ENCODE peak calls at places on chromosomes 12 and 14, in seven cellular contexts. One of them, this sample, is unnamed.

GRCh38 chr12:49843871-49844437 is 1.0 kb upstream of the BCDIN3D start:
- DNase-seq in stomach: no peak
- DNase-seq in K562: no peak
- DNase-seq in HCT116: no peak
- DNase-seq in esophagus muscularis mucosa: no peak
- DNase-seq in endothelial cell of umbilical vein: no peak
- DNase-seq in GM23338: no peak
- DNase-seq in this sample: no peak

GRCh38 chr14:65179918-65180724 is 77.8 kb upstream of the MAX start:
- DNase-seq in K562: no peak
- DNase-seq in endothelial cell of umbilical vein: peak; percentile 46
- DNase-seq in esophagus muscularis mucosa: no peak
- DNase-seq in HCT116: peak; percentile 38
- DNase-seq in stomach: peak; percentile 67
- DNase-seq in GM23338: no peak
- DNase-seq in this sample: no peak

GRCh38 chr12:56637621-56638020 is 7.5 kb upstream of the BAZ2A start:
- DNase-seq in GM23338: no peak
- DNase-seq in HCT116: no peak
- DNase-seq in K562: no peak
- DNase-seq in endothelial cell of umbilical vein: no peak
- DNase-seq in esophagus muscularis mucosa: no peak
- DNase-seq in stomach: no peak
- DNase-seq in this sample: no peak

GRCh38 chr12:114888458-114888857 is 204.5 kb upstream of the TBX3 start:
- DNase-seq in endothelial cell of umbilical vein: no peak
- DNase-seq in HCT116: no peak
- DNase-seq in GM23338: no peak
- DNase-seq in K562: no peak
- DNase-seq in stomach: no peak
- DNase-seq in esophagus muscularis mucosa: no peak
- DNase-seq in this sample: no peak

GRCh38 chr14:60331201-60332045 is 82.4 kb downstream of the PPM1A start:
- DNase-seq in endothelial cell of umbilical vein: peak; percentile 78
- DNase-seq in esophagus muscularis mucosa: no peak
- DNase-seq in HCT116: peak; percentile 67
- DNase-seq in GM23338: peak; percentile 96
- DNase-seq in stomach: peak; percentile 73
- DNase-seq in K562: peak; percentile 54
- DNase-seq in this sample: peak; percentile 43

GRCh38 chr12:47652491-47653234 is 53.2 kb downstream of the RPAP3 start:
- DNase-seq in GM23338: peak; percentile 15
- DNase-seq in endothelial cell of umbilical vein: no peak
- DNase-seq in HCT116: no peak
- DNase-seq in esophagus muscularis mucosa: no peak
- DNase-seq in stomach: no peak
- DNase-seq in K562: no peak
- DNase-seq in this sample: no peak

GRCh38 chr14:96352708-96353107 is 10.4 kb downstream of the ATG2B start:
- DNase-seq in esophagus muscularis mucosa: no peak
- DNase-seq in HCT116: no peak
- DNase-seq in K562: no peak
- DNase-seq in endothelial cell of umbilical vein: no peak
- DNase-seq in stomach: no peak
- DNase-seq in GM23338: no peak
- DNase-seq in this sample: no peak

GRCh38 chr12:30764251-30764650 is 9.5 kb upstream of the CAPRIN2 start:
- DNase-seq in HCT116: no peak
- DNase-seq in esophagus muscularis mucosa: no peak
- DNase-seq in K562: no peak
- DNase-seq in GM23338: no peak
- DNase-seq in endothelial cell of umbilical vein: no peak
- DNase-seq in stomach: no peak
- DNase-seq in this sample: no peak

GRCh38 chr14:44316647-44317432 is 190.2 kb downstream of the FSCB start:
- DNase-seq in HCT116: peak; percentile 86
- DNase-seq in stomach: no peak
- DNase-seq in esophagus muscularis mucosa: no peak
- DNase-seq in K562: peak; percentile 29
- DNase-seq in GM23338: no peak
- DNase-seq in endothelial cell of umbilical vein: peak; percentile 47
- DNase-seq in this sample: peak; percentile 57

GRCh38 chr14:77970646-77971045 is 170.7 kb downstream of the ADCK1 start:
- DNase-seq in GM23338: no peak
- DNase-seq in K562: no peak
- DNase-seq in endothelial cell of umbilical vein: no peak
- DNase-seq in HCT116: no peak
- DNase-seq in stomach: no peak
- DNase-seq in esophagus muscularis mucosa: no peak
- DNase-seq in this sample: no peak

GRCh38 chr12:68231707-68232106 is 6.1 kb upstream of the IL26 start:
- DNase-seq in esophagus muscularis mucosa: no peak
- DNase-seq in K562: no peak
- DNase-seq in GM23338: no peak
- DNase-seq in HCT116: no peak
- DNase-seq in endothelial cell of umbilical vein: no peak
- DNase-seq in stomach: no peak
- DNase-seq in this sample: no peak

GRCh38 chr12:115438314-115438713 is 754.3 kb upstream of the TBX3 start:
- DNase-seq in esophagus muscularis mucosa: peak; percentile 74
- DNase-seq in GM23338: no peak
- DNase-seq in endothelial cell of umbilical vein: no peak
- DNase-seq in stomach: no peak
- DNase-seq in HCT116: no peak
- DNase-seq in K562: no peak
- DNase-seq in this sample: no peak

GRCh38 chr14:92647499-92648279 is 100.7 kb downstream of the LGMN start:
- DNase-seq in endothelial cell of umbilical vein: no peak
- DNase-seq in K562: no peak
- DNase-seq in esophagus muscularis mucosa: no peak
- DNase-seq in stomach: no peak
- DNase-seq in GM23338: no peak
- DNase-seq in HCT116: no peak
- DNase-seq in this sample: no peak

GRCh38 chr12:94074970-94075695 is 73.2 kb upstream of the PLXNC1 start:
- DNase-seq in esophagus muscularis mucosa: no peak
- DNase-seq in endothelial cell of umbilical vein: peak; percentile 28
- DNase-seq in K562: peak; percentile 23
- DNase-seq in HCT116: peak; percentile 34
- DNase-seq in stomach: peak; percentile 29
- DNase-seq in GM23338: peak; percentile 77
- DNase-seq in this sample: no peak

GRCh38 chr14:75685910-75686309 is 24.9 kb downstream of the TTLL5 start:
- DNase-seq in K562: no peak
- DNase-seq in HCT116: no peak
- DNase-seq in stomach: no peak
- DNase-seq in GM23338: no peak
- DNase-seq in esophagus muscularis mucosa: no peak
- DNase-seq in endothelial cell of umbilical vein: no peak
- DNase-seq in this sample: no peak

GRCh38 chr14:75279153-75279738 is 618 bp downstream of the FOS start:
- DNase-seq in stomach: no peak
- DNase-seq in esophagus muscularis mucosa: no peak
- DNase-seq in K562: peak; percentile 35
- DNase-seq in endothelial cell of umbilical vein: peak; percentile 58
- DNase-seq in HCT116: no peak
- DNase-seq in GM23338: peak; percentile 46
- DNase-seq in this sample: no peak

GRCh38 chr12:105469182-105469581 is 138.7 kb downstream of the C12orf75 start:
- DNase-seq in HCT116: no peak
- DNase-seq in esophagus muscularis mucosa: no peak
- DNase-seq in K562: no peak
- DNase-seq in stomach: no peak
- DNase-seq in endothelial cell of umbilical vein: no peak
- DNase-seq in GM23338: no peak
- DNase-seq in this sample: no peak

GRCh38 chr14:92737206-92737605 is 11.2 kb downstream of the LGMN start:
- DNase-seq in K562: no peak
- DNase-seq in endothelial cell of umbilical vein: no peak
- DNase-seq in HCT116: no peak
- DNase-seq in GM23338: no peak
- DNase-seq in stomach: no peak
- DNase-seq in esophagus muscularis mucosa: no peak
- DNase-seq in this sample: no peak

GRCh38 chr14:79468491-79468890 is 742.8 kb downstream of the DIO2 start:
- DNase-seq in esophagus muscularis mucosa: no peak
- DNase-seq in GM23338: no peak
- DNase-seq in K562: no peak
- DNase-seq in stomach: no peak
- DNase-seq in endothelial cell of umbilical vein: no peak
- DNase-seq in HCT116: no peak
- DNase-seq in this sample: no peak

GRCh38 chr12:95637471-95638155 is 86.3 kb upstream of the USP44 start:
- DNase-seq in endothelial cell of umbilical vein: peak; percentile 100
- DNase-seq in stomach: no peak
- DNase-seq in GM23338: no peak
- DNase-seq in esophagus muscularis mucosa: no peak
- DNase-seq in HCT116: no peak
- DNase-seq in K562: no peak
- DNase-seq in this sample: no peak

GRCh38 chr12:128098725-128099124 is 168.2 kb upstream of the TMEM132C start:
- DNase-seq in HCT116: no peak
- DNase-seq in esophagus muscularis mucosa: no peak
- DNase-seq in K562: no peak
- DNase-seq in GM23338: no peak
- DNase-seq in stomach: no peak
- DNase-seq in endothelial cell of umbilical vein: no peak
- DNase-seq in this sample: no peak

DNA sequence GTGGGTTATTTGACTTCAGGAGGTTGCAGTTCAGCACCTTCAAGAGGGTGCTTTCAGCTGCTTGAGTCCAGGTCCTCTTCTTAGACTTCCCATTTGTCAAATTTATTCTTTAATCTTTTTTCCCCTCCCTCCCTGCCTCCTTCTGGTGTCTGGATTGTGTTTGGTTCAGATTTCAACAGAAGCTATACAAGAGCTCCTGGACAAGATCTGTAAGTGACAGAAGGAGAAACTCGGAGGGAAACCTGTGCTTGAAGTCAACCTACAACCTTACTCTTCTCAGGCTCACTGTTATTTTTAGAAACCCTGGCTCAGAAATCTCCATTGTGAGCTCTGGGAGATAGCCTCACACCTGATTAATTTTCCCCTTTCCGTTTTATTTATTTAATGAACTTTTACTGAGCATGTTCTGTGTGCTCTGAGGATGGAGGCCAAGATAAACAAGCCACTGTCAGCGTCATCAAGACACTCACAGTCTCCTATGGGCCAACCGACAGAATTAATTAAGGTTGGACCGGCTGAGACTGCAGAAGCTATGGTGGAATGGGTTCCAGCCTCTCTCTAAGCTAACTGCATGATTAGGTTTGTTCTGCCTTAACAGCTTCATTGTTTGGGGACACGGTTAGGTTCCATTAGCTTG is 13.4 kb downstream of the PDE1B start:
- DNase-seq in GM23338: no peak
- DNase-seq in esophagus muscularis mucosa: no peak
- DNase-seq in endothelial cell of umbilical vein: no peak
- DNase-seq in stomach: no peak
- DNase-seq in K562: no peak
- DNase-seq in HCT116: no peak
- DNase-seq in this sample: no peak
- TF ChIP-seq POLR2AphosphoS5 in GM23338: no peak
- TF ChIP-seq POLR2AphosphoS5 in esophagus muscularis mucosa: peak; percentile 67
- TF ChIP-seq POLR2AphosphoS5 in endothelial cell of umbilical vein: no peak
- TF ChIP-seq POLR2AphosphoS5 in stomach: no peak
- TF ChIP-seq POLR2AphosphoS5 in K562: no peak
- TF ChIP-seq POLR2AphosphoS5 in HCT116: no peak
- TF ChIP-seq POLR2AphosphoS5 in this sample: no peak

GRCh38 chr12:124910561-124911478 is 3.6 kb downstream of the UBC start:
- DNase-seq in esophagus muscularis mucosa: no peak
- DNase-seq in stomach: no peak
- DNase-seq in HCT116: no peak
- DNase-seq in endothelial cell of umbilical vein: no peak
- DNase-seq in K562: no peak
- DNase-seq in GM23338: peak; percentile 39
- DNase-seq in this sample: no peak
- TF ChIP-seq POLR2AphosphoS5 in esophagus muscularis mucosa: peak; percentile 68
- TF ChIP-seq POLR2AphosphoS5 in stomach: peak; percentile 82
- TF ChIP-seq POLR2AphosphoS5 in HCT116: peak; percentile 86
- TF ChIP-seq POLR2AphosphoS5 in endothelial cell of umbilical vein: no peak
- TF ChIP-seq POLR2AphosphoS5 in K562: peak; percentile 92
- TF ChIP-seq POLR2AphosphoS5 in GM23338: peak; percentile 31
- TF ChIP-seq POLR2AphosphoS5 in this sample: peak; percentile 85

GRCh38 chr12:24586293-24586692 is 362.6 kb downstream of the BCAT1 start:
- DNase-seq in esophagus muscularis mucosa: no peak
- DNase-seq in endothelial cell of umbilical vein: no peak
- DNase-seq in GM23338: no peak
- DNase-seq in stomach: no peak
- DNase-seq in K562: no peak
- DNase-seq in HCT116: no peak
- DNase-seq in this sample: no peak

GRCh38 chr12:24596768-24597388 is 352.0 kb downstream of the BCAT1 start:
- DNase-seq in GM23338: peak; percentile 74
- DNase-seq in K562: peak; percentile 17
- DNase-seq in esophagus muscularis mucosa: no peak
- DNase-seq in HCT116: no peak
- DNase-seq in stomach: no peak
- DNase-seq in endothelial cell of umbilical vein: peak; percentile 60
- DNase-seq in this sample: peak; percentile 51

GRCh38 chr12:24595652-24596235 is 353.2 kb downstream of the BCAT1 start:
- DNase-seq in esophagus muscularis mucosa: no peak
- DNase-seq in K562: peak; percentile 22
- DNase-seq in stomach: no peak
- DNase-seq in GM23338: peak; percentile 62
- DNase-seq in endothelial cell of umbilical vein: no peak
- DNase-seq in HCT116: no peak
- DNase-seq in this sample: no peak

GRCh38 chr12:24592048-24592447 is 356.9 kb downstream of the BCAT1 start:
- DNase-seq in K562: no peak
- DNase-seq in esophagus muscularis mucosa: no peak
- DNase-seq in GM23338: no peak
- DNase-seq in HCT116: no peak
- DNase-seq in endothelial cell of umbilical vein: no peak
- DNase-seq in stomach: no peak
- DNase-seq in this sample: no peak

DNA sequence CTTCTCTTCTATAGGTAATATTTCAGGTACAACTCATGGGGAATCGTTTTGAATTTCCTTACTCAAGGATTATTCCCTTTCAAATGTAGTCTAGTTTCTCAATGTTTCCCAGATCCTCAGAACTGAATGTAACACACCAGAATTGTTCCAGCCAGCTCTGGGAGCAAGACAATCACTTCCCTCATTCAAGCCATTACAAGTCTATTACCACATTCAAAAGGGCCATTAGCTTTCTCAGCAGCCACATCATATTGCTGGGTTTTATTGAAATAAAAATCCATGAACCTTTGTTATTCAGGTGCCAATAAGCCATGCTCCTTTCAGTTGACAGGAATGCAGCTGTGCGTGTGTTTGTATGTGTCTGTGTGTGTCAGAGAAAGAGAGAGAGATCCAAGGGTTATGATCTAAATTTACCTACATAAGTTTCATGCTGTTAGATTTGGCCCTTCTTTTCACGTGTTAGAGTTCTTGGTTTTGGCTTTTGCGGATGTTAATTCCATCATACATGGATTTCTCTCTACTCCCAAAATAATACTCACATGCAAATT is 357.7 kb downstream of the BCAT1 start:
- DNase-seq in GM23338: peak; percentile 34
- DNase-seq in esophagus muscularis mucosa: no peak
- DNase-seq in HCT116: no peak
- DNase-seq in K562: no peak
- DNase-seq in stomach: no peak
- DNase-seq in endothelial cell of umbilical vein: no peak
- DNase-seq in this sample: no peak
- TF ChIP-seq POLR2AphosphoS5 in GM23338: no peak
- TF ChIP-seq POLR2AphosphoS5 in esophagus muscularis mucosa: no peak
- TF ChIP-seq POLR2AphosphoS5 in HCT116: no peak
- TF ChIP-seq POLR2AphosphoS5 in K562: no peak
- TF ChIP-seq POLR2AphosphoS5 in stomach: no peak
- TF ChIP-seq POLR2AphosphoS5 in endothelial cell of umbilical vein: no peak
- TF ChIP-seq POLR2AphosphoS5 in this sample: no peak

GRCh38 chr12:54352022-54352531 is 12.2 kb downstream of the GPR84 start:
- DNase-seq in HCT116: no peak
- DNase-seq in endothelial cell of umbilical vein: no peak
- DNase-seq in stomach: peak; percentile 49
- DNase-seq in esophagus muscularis mucosa: no peak
- DNase-seq in GM23338: peak; percentile 92
- DNase-seq in K562: peak; percentile 40
- DNase-seq in this sample: no peak
- TF ChIP-seq POLR2AphosphoS5 in HCT116: no peak
- TF ChIP-seq POLR2AphosphoS5 in endothelial cell of umbilical vein: no peak
- TF ChIP-seq POLR2AphosphoS5 in stomach: no peak
- TF ChIP-seq POLR2AphosphoS5 in esophagus muscularis mucosa: peak; percentile 44
- TF ChIP-seq POLR2AphosphoS5 in GM23338: peak; percentile 41
- TF ChIP-seq POLR2AphosphoS5 in K562: peak; percentile 67
- TF ChIP-seq POLR2AphosphoS5 in this sample: no peak

This sample was measured in Panc1.